ENCODE peak calls at places on chromosomes 6 and 20, in eight cellular contexts. One of them, this sample, is unnamed.

GRCh38 chr6:151060096-151060741 is 179.5 kb upstream of the AKAP12 start:
- DNase-seq in activated CD4-positive, CD25-positive, alpha-beta regulatory T cell: no peak
- DNase-seq in GM04504: peak; percentile 83
- DNase-seq in heart right ventricle: no peak
- DNase-seq in tibial nerve: no peak
- DNase-seq in AG08395: peak; percentile 79
- DNase-seq in cardiac fibroblast: peak; percentile 77
- DNase-seq in fibroblast of mammary gland: peak; percentile 98
- DNase-seq in this sample: no peak

GRCh38 chr6:53624491-53624890 is 41.1 kb downstream of the KLHL31 start:
- DNase-seq in activated CD4-positive, CD25-positive, alpha-beta regulatory T cell: no peak
- DNase-seq in fibroblast of mammary gland: no peak
- DNase-seq in AG08395: no peak
- DNase-seq in heart right ventricle: no peak
- DNase-seq in GM04504: no peak
- DNase-seq in cardiac fibroblast: no peak
- DNase-seq in tibial nerve: no peak
- DNase-seq in this sample: no peak

GRCh38 chr6:109790131-109790530 is 99.0 kb downstream of the FIG4 start:
- DNase-seq in heart right ventricle: no peak
- DNase-seq in fibroblast of mammary gland: peak; percentile 60
- DNase-seq in GM04504: no peak
- DNase-seq in AG08395: peak; percentile 45
- DNase-seq in cardiac fibroblast: peak; percentile 45
- DNase-seq in tibial nerve: no peak
- DNase-seq in activated CD4-positive, CD25-positive, alpha-beta regulatory T cell: no peak
- DNase-seq in this sample: no peak

GRCh38 chr6:34391023-34391485 is 1.4 kb downstream of the NUDT3 start:
- DNase-seq in cardiac fibroblast: peak; percentile 88
- DNase-seq in activated CD4-positive, CD25-positive, alpha-beta regulatory T cell: no peak
- DNase-seq in tibial nerve: peak; percentile 68
- DNase-seq in heart right ventricle: no peak
- DNase-seq in GM04504: peak; percentile 71
- DNase-seq in AG08395: peak; percentile 60
- DNase-seq in fibroblast of mammary gland: peak; percentile 83
- DNase-seq in this sample: no peak

GRCh38 chr6:12129523-12129922 is 117.4 kb downstream of the HIVEP1 start:
- DNase-seq in GM04504: no peak
- DNase-seq in cardiac fibroblast: no peak
- DNase-seq in heart right ventricle: no peak
- DNase-seq in AG08395: no peak
- DNase-seq in activated CD4-positive, CD25-positive, alpha-beta regulatory T cell: no peak
- DNase-seq in tibial nerve: no peak
- DNase-seq in fibroblast of mammary gland: no peak
- DNase-seq in this sample: no peak

GRCh38 chr6:54427396-54427910 is 119.2 kb downstream of the TINAG start:
- DNase-seq in cardiac fibroblast: no peak
- DNase-seq in fibroblast of mammary gland: peak; percentile 51
- DNase-seq in GM04504: no peak
- DNase-seq in tibial nerve: no peak
- DNase-seq in activated CD4-positive, CD25-positive, alpha-beta regulatory T cell: no peak
- DNase-seq in AG08395: no peak
- DNase-seq in heart right ventricle: no peak
- DNase-seq in this sample: no peak

GRCh38 chr20:15708984-15709598 is 864.2 kb downstream of the KIF16B start:
- DNase-seq in tibial nerve: peak; percentile 24
- DNase-seq in AG08395: no peak
- DNase-seq in activated CD4-positive, CD25-positive, alpha-beta regulatory T cell: no peak
- DNase-seq in fibroblast of mammary gland: peak; percentile 21
- DNase-seq in GM04504: no peak
- DNase-seq in cardiac fibroblast: peak; percentile 16
- DNase-seq in heart right ventricle: peak; percentile 49
- DNase-seq in this sample: no peak

GRCh38 chr6:11381801-11382513 is 149.5 kb upstream of the NEDD9 start:
- DNase-seq in heart right ventricle: no peak
- DNase-seq in tibial nerve: peak; percentile 31
- DNase-seq in cardiac fibroblast: no peak
- DNase-seq in GM04504: no peak
- DNase-seq in AG08395: no peak
- DNase-seq in activated CD4-positive, CD25-positive, alpha-beta regulatory T cell: peak; percentile 55
- DNase-seq in fibroblast of mammary gland: no peak
- DNase-seq in this sample: no peak

GRCh38 chr20:20894753-20895152 is 182.3 kb upstream of the RALGAPA2 start:
- DNase-seq in GM04504: no peak
- DNase-seq in tibial nerve: peak; percentile 24
- DNase-seq in AG08395: no peak
- DNase-seq in heart right ventricle: no peak
- DNase-seq in cardiac fibroblast: no peak
- DNase-seq in fibroblast of mammary gland: no peak
- DNase-seq in activated CD4-positive, CD25-positive, alpha-beta regulatory T cell: no peak
- DNase-seq in this sample: no peak

GRCh38 chr6:21587925-21588811 is 5.4 kb upstream of the SOX4 start:
- DNase-seq in activated CD4-positive, CD25-positive, alpha-beta regulatory T cell: no peak
- DNase-seq in AG08395: peak; percentile 20
- DNase-seq in heart right ventricle: peak; percentile 55
- DNase-seq in tibial nerve: peak; percentile 38
- DNase-seq in fibroblast of mammary gland: peak; percentile 52
- DNase-seq in GM04504: no peak
- DNase-seq in cardiac fibroblast: peak; percentile 63
- DNase-seq in this sample: no peak

GRCh38 chr6:73695619-73696421 is at the start of gene CD109:
- DNase-seq in activated CD4-positive, CD25-positive, alpha-beta regulatory T cell: no peak
- DNase-seq in tibial nerve: peak; percentile 41
- DNase-seq in fibroblast of mammary gland: peak; percentile 88
- DNase-seq in cardiac fibroblast: peak; percentile 83
- DNase-seq in heart right ventricle: peak; percentile 56
- DNase-seq in AG08395: peak; percentile 69
- DNase-seq in GM04504: peak; percentile 64
- DNase-seq in this sample: no peak

GRCh38 chr6:143060354-143060805 is 309 bp upstream of the AIG1 start:
- DNase-seq in tibial nerve: peak; percentile 69
- DNase-seq in AG08395: peak; percentile 86
- DNase-seq in GM04504: peak; percentile 67
- DNase-seq in fibroblast of mammary gland: peak; percentile 81
- DNase-seq in activated CD4-positive, CD25-positive, alpha-beta regulatory T cell: peak; percentile 60
- DNase-seq in cardiac fibroblast: peak; percentile 82
- DNase-seq in heart right ventricle: peak; percentile 81
- DNase-seq in this sample: no peak

GRCh38 chr6:170371588-170371987 is 65.0 kb downstream of the FAM120B start:
- DNase-seq in cardiac fibroblast: peak; percentile 15
- DNase-seq in fibroblast of mammary gland: no peak
- DNase-seq in activated CD4-positive, CD25-positive, alpha-beta regulatory T cell: no peak
- DNase-seq in heart right ventricle: no peak
- DNase-seq in GM04504: no peak
- DNase-seq in AG08395: no peak
- DNase-seq in tibial nerve: no peak
- DNase-seq in this sample: no peak

GRCh38 chr6:169106176-169106575 is 147.5 kb downstream of the THBS2 start:
- DNase-seq in activated CD4-positive, CD25-positive, alpha-beta regulatory T cell: no peak
- DNase-seq in tibial nerve: no peak
- DNase-seq in heart right ventricle: no peak
- DNase-seq in fibroblast of mammary gland: no peak
- DNase-seq in AG08395: no peak
- DNase-seq in cardiac fibroblast: peak; percentile 44
- DNase-seq in GM04504: no peak
- DNase-seq in this sample: no peak

GRCh38 chr6:90025418-90026089 is 131.3 kb downstream of the GJA10 start:
- DNase-seq in AG08395: peak; percentile 85
- DNase-seq in GM04504: peak; percentile 82
- DNase-seq in cardiac fibroblast: peak; percentile 73
- DNase-seq in fibroblast of mammary gland: peak; percentile 99
- DNase-seq in heart right ventricle: no peak
- DNase-seq in tibial nerve: no peak
- DNase-seq in activated CD4-positive, CD25-positive, alpha-beta regulatory T cell: no peak
- DNase-seq in this sample: no peak

GRCh38 chr6:39189915-39190544 is 39.2 kb downstream of the KCNK5 start:
- DNase-seq in heart right ventricle: no peak
- DNase-seq in AG08395: peak; percentile 32
- DNase-seq in GM04504: no peak
- DNase-seq in tibial nerve: peak; percentile 38
- DNase-seq in cardiac fibroblast: peak; percentile 4
- DNase-seq in activated CD4-positive, CD25-positive, alpha-beta regulatory T cell: no peak
- DNase-seq in fibroblast of mammary gland: no peak
- DNase-seq in this sample: no peak

GRCh38 chr6:154447929-154448328 is 62.6 kb downstream of the CNKSR3 start:
- DNase-seq in activated CD4-positive, CD25-positive, alpha-beta regulatory T cell: no peak
- DNase-seq in heart right ventricle: no peak
- DNase-seq in cardiac fibroblast: peak; percentile 78
- DNase-seq in tibial nerve: no peak
- DNase-seq in AG08395: no peak
- DNase-seq in GM04504: no peak
- DNase-seq in fibroblast of mammary gland: peak; percentile 18
- DNase-seq in this sample: no peak

GRCh38 chr6:26240981-26241770 is 123.8 kb upstream of the BTN3A2 start:
- DNase-seq in activated CD4-positive, CD25-positive, alpha-beta regulatory T cell: no peak
- DNase-seq in tibial nerve: no peak
- DNase-seq in cardiac fibroblast: peak; percentile 73
- DNase-seq in fibroblast of mammary gland: peak; percentile 69
- DNase-seq in heart right ventricle: no peak
- DNase-seq in GM04504: no peak
- DNase-seq in AG08395: no peak
- DNase-seq in this sample: no peak

GRCh38 chr6:2918936-2919335 is 15.8 kb upstream of the SERPINB9 start:
- DNase-seq in activated CD4-positive, CD25-positive, alpha-beta regulatory T cell: no peak
- DNase-seq in fibroblast of mammary gland: no peak
- DNase-seq in cardiac fibroblast: no peak
- DNase-seq in tibial nerve: no peak
- DNase-seq in GM04504: no peak
- DNase-seq in AG08395: no peak
- DNase-seq in heart right ventricle: no peak
- DNase-seq in this sample: no peak

GRCh38 chr6:45724511-45724910 is 291.1 kb downstream of the CLIC5 start:
- DNase-seq in AG08395: peak; percentile 53
- DNase-seq in fibroblast of mammary gland: peak; percentile 88
- DNase-seq in heart right ventricle: peak; percentile 13
- DNase-seq in activated CD4-positive, CD25-positive, alpha-beta regulatory T cell: no peak
- DNase-seq in GM04504: peak; percentile 71
- DNase-seq in tibial nerve: peak; percentile 23
- DNase-seq in cardiac fibroblast: peak; percentile 89
- DNase-seq in this sample: no peak

GRCh38 chr6:43171284-43172126 is 436 bp downstream of the SRF start:
- DNase-seq in AG08395: no peak
- DNase-seq in heart right ventricle: no peak
- DNase-seq in activated CD4-positive, CD25-positive, alpha-beta regulatory T cell: no peak
- DNase-seq in tibial nerve: no peak
- DNase-seq in cardiac fibroblast: no peak
- DNase-seq in fibroblast of mammary gland: no peak
- DNase-seq in GM04504: no peak
- DNase-seq in this sample: no peak

GRCh38 chr6:114579486-114579885 is 236.7 kb upstream of the HS3ST5 start:
- DNase-seq in GM04504: no peak
- DNase-seq in heart right ventricle: no peak
- DNase-seq in cardiac fibroblast: no peak
- DNase-seq in tibial nerve: no peak
- DNase-seq in activated CD4-positive, CD25-positive, alpha-beta regulatory T cell: no peak
- DNase-seq in fibroblast of mammary gland: no peak
- DNase-seq in AG08395: no peak
- DNase-seq in this sample: no peak

GRCh38 chr20:22492497-22492896 is 91.9 kb downstream of the FOXA2 start:
- DNase-seq in AG08395: no peak
- DNase-seq in activated CD4-positive, CD25-positive, alpha-beta regulatory T cell: no peak
- DNase-seq in tibial nerve: no peak
- DNase-seq in fibroblast of mammary gland: no peak
- DNase-seq in cardiac fibroblast: no peak
- DNase-seq in heart right ventricle: no peak
- DNase-seq in GM04504: no peak
- DNase-seq in this sample: no peak